ENCODE peak calls at places on chromosomes 4 and X, in four cellular contexts. T, A, L and R are unnamed samples.

GRCh38 chr4:173642509-173642908 is 112.5 kb upstream of the HAND2 start:
- DNase-seq in T (no peak), A (no peak), L (no peak), R (no peak)

GRCh38 chrX:4841216-4841745 is 1127.8 kb upstream of the PRKX start:
- DNase-seq in T (no peak), A (no peak), L (no peak), R (no peak)

GRCh38 chr4:99857302-99857701 is 36.9 kb downstream of the LAMTOR3 start:
- DNase-seq in T (no peak), A (no peak), L (no peak), R (no peak)

GRCh38 chr4:86498560-86499166 is 95.5 kb upstream of the PTPN13 start:
- DNase-seq in T (peak; percentile 64), A (no peak), L (no peak), R (no peak)

GRCh38 chrX:115898382-115899001 is 272.1 kb upstream of the AGTR2 start:
- DNase-seq in T (no peak), A (peak; percentile 33), L (peak; percentile 79), R (no peak)

GRCh38 chr4:138522366-138522765 is 280.2 kb upstream of the SLC7A11 start:
- DNase-seq in T (peak; percentile 14), A (no peak), L (no peak), R (no peak)

GRCh38 chr4:39043697-39044363 is 11.6 kb upstream of the TMEM156 start:
- DNase-seq in T (no peak), A (no peak), L (no peak), R (no peak)

GRCh38 chr4:58723954-58724353 is 1613.8 kb upstream of the IGFBP7 start:
- DNase-seq in T (no peak), A (no peak), L (no peak), R (no peak)

GRCh38 chr4:182231080-182231479 is 12.1 kb upstream of the TENM3 start:
- DNase-seq in T (no peak), A (no peak), L (no peak), R (peak; percentile 38)

GRCh38 chr4:82618321-82618720 is 56.5 kb upstream of the TMEM150C start:
- DNase-seq in T (peak; percentile 40), A (no peak), L (no peak), R (peak; percentile 46)

GRCh38 chrX:72159769-72160168 is 21.8 kb upstream of the PIN4 start:
- DNase-seq in T (no peak), A (no peak), L (no peak), R (no peak)

DNA sequence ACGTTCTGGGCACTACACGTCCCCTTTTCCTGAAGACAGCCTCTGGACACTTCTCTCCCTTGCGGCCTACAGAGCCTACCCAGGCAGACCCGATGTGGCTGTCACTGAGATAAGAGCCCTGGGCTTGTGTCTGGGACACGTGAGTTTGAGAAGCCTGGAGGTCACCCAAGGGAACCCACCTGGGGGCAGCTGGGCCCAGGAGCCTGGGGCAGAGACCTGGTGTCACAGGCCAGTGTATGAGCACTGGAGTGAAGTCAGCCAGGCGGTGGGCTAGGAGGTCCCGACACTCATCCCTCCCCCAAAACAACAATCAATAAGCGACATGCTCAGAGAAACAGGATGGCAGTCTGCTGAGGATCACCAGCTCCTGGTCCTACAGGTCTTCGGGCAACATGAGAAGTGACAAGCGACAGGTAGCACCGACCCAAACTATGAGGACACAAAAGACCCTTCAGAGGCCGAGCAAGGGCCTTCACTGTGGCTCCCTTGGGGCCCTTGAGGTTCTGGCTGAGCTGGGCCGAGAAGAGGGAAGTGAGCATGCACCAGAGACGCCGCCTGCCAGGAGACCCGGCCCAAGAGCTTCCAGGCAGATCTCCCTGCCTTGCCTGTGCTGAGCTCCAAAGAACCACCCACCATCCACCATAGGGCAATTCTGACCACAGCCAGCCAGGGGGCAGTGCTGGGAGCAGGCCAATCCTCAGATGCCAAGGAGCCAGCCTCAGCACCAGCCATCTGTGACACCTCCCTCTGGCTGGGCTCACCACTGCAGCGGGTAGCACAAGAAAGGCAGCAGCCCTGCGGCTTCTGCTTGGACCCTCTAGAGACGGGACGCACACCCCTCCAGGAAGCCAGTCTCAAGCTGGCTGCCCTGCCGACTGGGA is 11.0 kb upstream of the DUSP9 start:
- DNase-seq in T (no peak), A (no peak), L (no peak), R (no peak)
- TF ChIP-seq CTCF in T (peak; percentile 19), A (no peak), L (no peak), R (peak; percentile 43)

GRCh38 chr4:52783069-52783468 is 31.8 kb upstream of the ERVMER34-1 start:
- DNase-seq in T (no peak), A (no peak), L (no peak), R (no peak)

GRCh38 chr4:52789774-52790173 is 38.5 kb upstream of the ERVMER34-1 start:
- DNase-seq in T (no peak), A (no peak), L (no peak), R (no peak)

GRCh38 chr4:52791936-52792335 is 40.7 kb upstream of the ERVMER34-1 start:
- DNase-seq in T (no peak), A (no peak), L (no peak), R (no peak)

GRCh38 chr4:52788806-52789205 is 37.6 kb upstream of the ERVMER34-1 start:
- DNase-seq in T (no peak), A (no peak), L (no peak), R (no peak)
- H3K4me3 ChIP-seq in T (no peak overlapping the region), A (no peak overlapping the region), L (no peak overlapping the region), R (no peak overlapping the region)

GRCh38 chr4:1851160-1851559 is 4.8 kb downstream of the LETM1 start:
- DNase-seq in T (no peak), A (no peak), L (no peak), R (no peak)
- TF ChIP-seq CTCF in T (no peak), A (no peak), L (no peak), R (no peak)

GRCh38 chrX:49271341-49271740 is 1.7 kb downstream of the PPP1R3F start:
- DNase-seq in T (no peak), A (no peak), L (no peak), R (no peak)
- H3K4me3 ChIP-seq in T (no peak overlapping the region), A (no peak overlapping the region), L (no peak overlapping the region), R (no peak overlapping the region)